ENCODE peak calls at places on chromosome 1, in nine cellular contexts. C is endodermal cell, W is fibroblast of lung, X is colonic mucosa, L is GM23248, Z is HCT116, D is MM.1S, G is PC-3, E is astrocyte. U is an unnamed sample.

GRCh38 chr1:226772456-226773139 is 33.5 kb upstream of the ITPKB start:
- DNase-seq in G (no peak), D (peak; percentile 75), C (no peak), E (no peak), X (no peak), Z (no peak), L (no peak), W (no peak), U (no peak)

GRCh38 chr1:37262439-37263170 is 211.8 kb upstream of the ZC3H12A start:
- DNase-seq in D (no peak), X (no peak), Z (no peak), G (no peak), C (no peak), W (no peak), L (no peak), E (no peak), U (no peak)

GRCh38 chr1:226624526-226624925 is 76.0 kb downstream of the STUM start:
- DNase-seq in L (peak; percentile 86), Z (no peak), E (no peak), W (peak; percentile 15), X (no peak), D (no peak), C (peak; percentile 12), G (peak; percentile 99), U (peak; percentile 79)

GRCh38 chr1:36365310-36365895 is 20.3 kb downstream of the STK40 start:
- DNase-seq in D (no peak), Z (no peak), C (no peak), G (no peak), X (no peak), E (peak; percentile 29), L (peak; percentile 81), W (peak; percentile 74), U (no peak)

GRCh38 chr1:244325056-244325764 is 126.5 kb downstream of the ADSS2 start:
- DNase-seq in Z (no peak), G (no peak), W (peak; percentile 56), L (no peak), D (no peak), C (no peak), X (no peak), E (no peak), U (no peak)

GRCh38 chr1:61743716-61744620 is 1.7 kb downstream of the PATJ start:
- DNase-seq in G (no peak), E (peak; percentile 41), X (peak; percentile 47), C (peak; percentile 66), D (no peak), W (no peak), Z (no peak), L (no peak), U (no peak)

GRCh38 chr1:89604414-89604735 is 28.5 kb upstream of the LRRC8C start:
- DNase-seq in L (peak; percentile 57), E (no peak), W (no peak), Z (no peak), D (no peak), C (no peak), G (peak; percentile 26), X (no peak), U (no peak)

GRCh38 chr1:246107516-246108277 is 399.4 kb downstream of the SMYD3 start:
- DNase-seq in X (no peak), D (no peak), C (no peak), Z (no peak), G (no peak), E (peak; percentile 81), L (peak; percentile 24), W (peak; percentile 8), U (no peak)

GRCh38 chr1:1317420-1317819 is 7.0 kb downstream of the INTS11 start:
- DNase-seq in G (no peak), X (no peak), L (no peak), D (no peak), Z (no peak), C (no peak), W (no peak), E (no peak), U (no peak)

GRCh38 chr1:39657923-39658485 is 13.9 kb downstream of the NT5C1A start:
- DNase-seq in Z (peak; percentile 69), W (peak; percentile 65), G (peak; percentile 79), D (peak; percentile 78), X (peak; percentile 71), L (peak; percentile 76), C (peak; percentile 93), E (peak; percentile 24), U (peak; percentile 36)

GRCh38 chr1:181159451-181160151 is 71.1 kb downstream of the IER5 start:
- DNase-seq in C (no peak), L (peak; percentile 46), X (peak; percentile 82), Z (no peak), W (no peak), E (peak; percentile 75), G (peak; percentile 82), D (peak; percentile 83), U (peak; percentile 94)

GRCh38 chr1:203640723-203641523 is 14.3 kb downstream of the ATP2B4 start:
- DNase-seq in Z (no peak), E (no peak), G (no peak), L (no peak), D (no peak), W (no peak), C (no peak), X (no peak), U (no peak)

GRCh38 chr1:193185861-193186714 is at the start of gene B3GALT2:
- DNase-seq in E (peak; percentile 51), X (peak; percentile 65), Z (no peak), L (peak; percentile 76), D (no peak), W (peak; percentile 65), C (no peak), G (no peak), U (no peak)

GRCh38 chr1:228003461-228004330 is 3.1 kb upstream of the WNT3A start:
- DNase-seq in X (no peak), L (no peak), G (no peak), D (no peak), E (no peak), C (no peak), W (no peak), Z (no peak), U (no peak)

GRCh38 chr1:58358311-58358710 is 188.2 kb downstream of the OMA1 start:
- DNase-seq in L (peak; percentile 31), G (peak; percentile 55), E (no peak), Z (no peak), D (no peak), C (no peak), X (no peak), W (peak; percentile 28), U (no peak)

GRCh38 chr1:201275266-201275666 is 8.0 kb upstream of the PKP1 start:
- DNase-seq in L (peak; percentile 98), Z (peak; percentile 79), D (no peak), X (peak; percentile 85), G (peak; percentile 100), C (no peak), W (peak; percentile 84), E (peak; percentile 80), U (no peak)
- H3K27ac ChIP-seq in L (peak overlapping the region; percentile 72), Z (peak overlapping the region; percentile 33), D (no peak overlapping the region), X (no peak overlapping the region), G (peak overlapping the region; percentile 88), C (no peak overlapping the region), W (no peak overlapping the region), E (peak overlapping the region; percentile 56), U (peak overlapping the region; percentile 80)

GRCh38 chr1:231962636-231963035 is 336.0 kb downstream of the DISC1 start:
- DNase-seq in L (no peak), C (no peak), Z (no peak), D (no peak), W (no peak), X (no peak), G (no peak), E (no peak), U (no peak)
- H3K36me3 ChIP-seq in L (no peaks in the 10 kb centered on the region), C (no peaks in the 10 kb centered on the region), Z (no peaks in the 10 kb centered on the region), D (no peaks in the 10 kb centered on the region), W (no peaks in the 10 kb centered on the region), X (no peaks in the 10 kb centered on the region), G (no peaks in the 10 kb centered on the region), E (no peaks in the 10 kb centered on the region), U (no peaks in the 10 kb centered on the region)

GRCh38 chr1:185541861-185542260 is 192.3 kb upstream of the HMCN1 start:
- DNase-seq in C (no peak), Z (no peak), X (no peak), G (no peak), D (no peak), W (no peak), L (peak; percentile 40), E (peak; percentile 68), U (no peak)
- H3K9ac ChIP-seq in C (no peak overlapping the region), Z (no peak overlapping the region), X (no peak overlapping the region), G (no peak overlapping the region), D (no peak overlapping the region), W (no peak overlapping the region), L (no peak overlapping the region), E (no peak overlapping the region), U (no peak overlapping the region)

DNA sequence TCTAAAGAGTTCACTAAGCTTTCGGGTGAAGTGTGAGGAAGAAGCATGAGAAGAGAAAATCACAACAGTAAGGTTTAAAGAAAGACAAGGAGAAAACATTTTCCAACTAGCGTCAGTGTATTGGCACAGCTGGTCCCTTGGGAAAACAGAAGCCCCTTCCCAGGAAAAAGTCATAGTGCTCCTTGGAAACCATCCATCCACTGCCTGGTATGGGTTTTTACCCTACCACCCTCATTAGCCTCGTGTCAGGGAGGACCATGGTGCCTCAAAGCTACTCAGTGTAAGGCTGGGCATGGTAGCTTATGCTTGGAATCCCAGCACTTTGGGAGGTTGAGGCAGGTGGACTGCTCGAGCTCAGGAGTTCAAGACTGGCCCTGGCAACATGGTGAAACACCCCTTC is 12.7 kb downstream of the AADACL4 start:
- DNase-seq in L (no peak), G (no peak), W (no peak), D (no peak), Z (no peak), X (no peak), C (no peak), E (no peak), U (no peak)
- H3K27ac ChIP-seq in L (no peak overlapping the region), G (no peak overlapping the region), W (no peak overlapping the region), D (no peak overlapping the region), Z (no peak overlapping the region), X (no peak overlapping the region), C (no peak overlapping the region), E (no peak overlapping the region), U (no peak overlapping the region)

GRCh38 chr1:112954059-112954458 is 1.9 kb downstream of the SLC16A1 start:
- DNase-seq in L (peak; percentile 32), G (no peak), X (no peak), C (no peak), E (peak; percentile 45), D (no peak), W (peak; percentile 15), Z (no peak), U (no peak)
- H3K36me3 ChIP-seq in L (no peaks in the 10 kb centered on the region), G (peaks cover 12% of the 10 kb centered on the region), X (no peaks in the 10 kb centered on the region), C (peaks cover 26% of the 10 kb centered on the region), E (no peaks in the 10 kb centered on the region), D (no peaks in the 10 kb centered on the region), W (no peaks in the 10 kb centered on the region), Z (no peaks in the 10 kb centered on the region), U (peaks cover 17% of the 10 kb centered on the region)

DNA sequence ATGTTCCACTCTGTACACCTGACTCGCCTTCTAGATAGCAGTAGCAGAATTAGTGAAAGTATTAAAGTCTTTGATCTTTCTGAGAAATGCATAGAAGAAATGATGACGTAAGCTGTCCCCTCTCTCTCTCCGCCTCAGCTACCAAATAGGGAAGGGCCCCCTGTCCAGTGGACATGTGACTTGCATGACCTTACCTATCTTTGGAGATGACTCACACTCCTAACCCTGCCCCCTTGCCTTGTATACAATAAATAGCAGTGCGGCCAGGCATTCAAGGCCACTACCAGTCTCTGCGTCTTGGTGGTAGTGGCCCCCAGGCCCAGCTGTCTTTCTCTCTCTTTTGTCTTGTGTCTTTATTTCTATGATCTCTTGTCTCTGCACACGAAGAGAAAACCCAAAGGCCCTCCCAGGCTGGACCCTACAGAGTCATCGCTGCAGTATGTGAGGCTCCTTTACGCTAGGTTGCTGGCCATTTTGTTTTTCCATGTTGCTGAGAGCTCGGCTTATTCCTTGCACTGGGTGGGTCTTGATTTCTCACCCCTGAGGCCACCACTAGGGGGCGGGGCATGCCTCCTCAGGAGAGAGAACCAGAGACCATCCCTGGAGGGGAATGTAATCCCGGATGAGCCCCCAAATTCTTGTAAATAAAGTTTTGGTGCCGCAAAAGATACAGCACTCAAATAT is 16.0 kb upstream of the ZBTB8B start:
- DNase-seq in E (no peak), G (peak; percentile 53), C (peak; percentile 85), Z (peak; percentile 68), L (peak; percentile 30), W (no peak), X (no peak), D (no peak), U (no peak)
- H3K9ac ChIP-seq in E (no peak overlapping the region), G (no peak overlapping the region), C (no peak overlapping the region), Z (peak overlapping the region; percentile 37), L (no peak overlapping the region), W (no peak overlapping the region), X (no peak overlapping the region), D (no peak overlapping the region), U (no peak overlapping the region)